ENCODE peak calls at places on chromosomes 5 and 9, in nine cellular contexts. One of them, this sample, is unnamed.

GRCh38 chr5:153517105-153517700 is 26.7 kb downstream of the GRIA1 start:
- DNase-seq in ecto neural progenitor cell: peak; percentile 49
- DNase-seq in fibroblast of lung: no peak
- DNase-seq in M059J: no peak
- DNase-seq in activated T-cell treated with anti-CD3 and anti-CD28 coated beads for 1 hour: no peak
- DNase-seq in GM23338: peak; percentile 12
- DNase-seq in coronary artery: no peak
- DNase-seq in body of pancreas: no peak
- DNase-seq in NCI-H1417: peak; percentile 42
- DNase-seq in this sample: no peak

GRCh38 chr9:78031271-78031825 is at the start of gene GNAQ:
- DNase-seq in ecto neural progenitor cell: peak; percentile 70
- DNase-seq in fibroblast of lung: peak; percentile 20
- DNase-seq in M059J: no peak
- DNase-seq in activated T-cell treated with anti-CD3 and anti-CD28 coated beads for 1 hour: peak; percentile 16
- DNase-seq in GM23338: peak; percentile 59
- DNase-seq in coronary artery: no peak
- DNase-seq in body of pancreas: peak; percentile 20
- DNase-seq in NCI-H1417: no peak
- DNase-seq in this sample: no peak

GRCh38 chr9:31542384-31543055 is 841.9 kb upstream of the ACO1 start:
- DNase-seq in ecto neural progenitor cell: no peak
- DNase-seq in fibroblast of lung: peak; percentile 81
- DNase-seq in M059J: peak; percentile 46
- DNase-seq in activated T-cell treated with anti-CD3 and anti-CD28 coated beads for 1 hour: peak; percentile 2
- DNase-seq in GM23338: peak; percentile 61
- DNase-seq in coronary artery: no peak
- DNase-seq in body of pancreas: peak; percentile 37
- DNase-seq in NCI-H1417: no peak
- DNase-seq in this sample: peak; percentile 59

GRCh38 chr9:95512751-95513120 is 4.0 kb downstream of the PTCH1 start:
- DNase-seq in ecto neural progenitor cell: no peak
- DNase-seq in fibroblast of lung: peak; percentile 45
- DNase-seq in M059J: no peak
- DNase-seq in activated T-cell treated with anti-CD3 and anti-CD28 coated beads for 1 hour: no peak
- DNase-seq in GM23338: no peak
- DNase-seq in coronary artery: no peak
- DNase-seq in body of pancreas: no peak
- DNase-seq in NCI-H1417: no peak
- DNase-seq in this sample: no peak

GRCh38 chr9:127833555-127833954 is 20.9 kb downstream of the ENG start:
- DNase-seq in ecto neural progenitor cell: no peak
- DNase-seq in fibroblast of lung: peak; percentile 48
- DNase-seq in M059J: no peak
- DNase-seq in activated T-cell treated with anti-CD3 and anti-CD28 coated beads for 1 hour: no peak
- DNase-seq in GM23338: no peak
- DNase-seq in coronary artery: no peak
- DNase-seq in body of pancreas: no peak
- DNase-seq in NCI-H1417: no peak
- DNase-seq in this sample: no peak

GRCh38 chr5:140801494-140801841 is 611 bp downstream of the PCDHA3 start:
- DNase-seq in ecto neural progenitor cell: no peak
- DNase-seq in fibroblast of lung: no peak
- DNase-seq in M059J: no peak
- DNase-seq in activated T-cell treated with anti-CD3 and anti-CD28 coated beads for 1 hour: no peak
- DNase-seq in GM23338: peak; percentile 58
- DNase-seq in coronary artery: no peak
- DNase-seq in body of pancreas: peak; percentile 22
- DNase-seq in NCI-H1417: no peak
- DNase-seq in this sample: no peak

GRCh38 chr9:112179816-112180215 is 4.7 kb upstream of the SUSD1 start:
- DNase-seq in ecto neural progenitor cell: no peak
- DNase-seq in fibroblast of lung: no peak
- DNase-seq in M059J: peak; percentile 79
- DNase-seq in activated T-cell treated with anti-CD3 and anti-CD28 coated beads for 1 hour: no peak
- DNase-seq in GM23338: no peak
- DNase-seq in coronary artery: no peak
- DNase-seq in body of pancreas: no peak
- DNase-seq in NCI-H1417: no peak
- DNase-seq in this sample: no peak

GRCh38 chr9:70049236-70049635 is 5.6 kb downstream of the MAMDC2 start:
- DNase-seq in ecto neural progenitor cell: no peak
- DNase-seq in fibroblast of lung: peak; percentile 72
- DNase-seq in M059J: peak; percentile 95
- DNase-seq in activated T-cell treated with anti-CD3 and anti-CD28 coated beads for 1 hour: no peak
- DNase-seq in GM23338: no peak
- DNase-seq in coronary artery: peak; percentile 80
- DNase-seq in body of pancreas: peak; percentile 72
- DNase-seq in NCI-H1417: no peak
- DNase-seq in this sample: no peak

GRCh38 chr9:80163889-80164288 is 592.1 kb downstream of the TLE4 start:
- DNase-seq in ecto neural progenitor cell: no peak
- DNase-seq in fibroblast of lung: no peak
- DNase-seq in M059J: no peak
- DNase-seq in activated T-cell treated with anti-CD3 and anti-CD28 coated beads for 1 hour: no peak
- DNase-seq in GM23338: no peak
- DNase-seq in coronary artery: no peak
- DNase-seq in body of pancreas: no peak
- DNase-seq in NCI-H1417: no peak
- DNase-seq in this sample: no peak

This sample was measured in SIG-M5.